ENCODE peak calls at places on chromosomes 4 and X, in seven cellular contexts. T is psoas muscle; I is breast epithelium; V is stomach; A is pancreas; K is CD4-positive, alpha-beta memory T cell; B is colonic mucosa. Y is an unnamed sample. For H3K4me1, the result is how much of the 10 kb centered on the place peaks cover.

GRCh38 chrX:45807572-45808425 is 607.1 kb upstream of the DIPK2B start:
- DNase-seq in T (no peak), I (no peak), V (no peak), A (no peak), K (peak), B (no peak), Y (no peak)

GRCh38 chrX:15903186-15903681 is 48.6 kb upstream of the AP1S2 start:
- DNase-seq in T (no peak), I (no peak), V (no peak), A (no peak), K (no peak), B (no peak), Y (no peak)

GRCh38 chrX:71671043-71671829 is 3.9 kb downstream of the LOC101059915 start:
- DNase-seq in T (no peak), I (no peak), V (no peak), A (no peak), K (no peak), B (no peak), Y (no peak)

GRCh38 chr4:154927126-154927525 is 146.1 kb downstream of the RBM46 start:
- DNase-seq in T (no peak), I (no peak), V (no peak), A (no peak), K (no peak), B (no peak), Y (no peak)

GRCh38 chrX:15680401-15680800 is 15.8 kb upstream of the CLTRN start:
- DNase-seq in T (no peak), I (no peak), V (no peak), A (no peak), K (no peak), B (no peak), Y (no peak)

GRCh38 chrX:115892056-115892708 is 278.4 kb upstream of the AGTR2 start:
- DNase-seq in T (no peak), I (no peak), V (no peak), A (peak), K (no peak), B (peak), Y (peak)

GRCh38 chr4:156763511-156763910 is 208.1 kb downstream of the PDGFC start:
- DNase-seq in T (no peak), I (no peak), V (no peak), A (no peak), K (no peak), B (no peak), Y (no peak)

GRCh38 chrX:39808471-39808917 is 289.3 kb downstream of the BCOR start:
- DNase-seq in T (no peak), I (no peak), V (no peak), A (no peak), K (no peak), B (no peak), Y (peak)

GRCh38 chr4:104967034-104967401 is 179.7 kb upstream of the TET2 start:
- DNase-seq in T (no peak), I (peak), V (no peak), A (no peak), K (no peak), B (peak), Y (peak)

GRCh38 chr4:152419809-152420208 is 116.1 kb downstream of the FBXW7 start:
- DNase-seq in T (no peak), I (no peak), V (no peak), A (no peak), K (no peak), B (no peak), Y (no peak)

GRCh38 chrX:10399152-10399741 is 221.1 kb downstream of the MID1 start:
- DNase-seq in T (no peak), I (no peak), V (no peak), A (no peak), K (no peak), B (no peak), Y (no peak)

GRCh38 chr4:17958185-17958584 is 63.4 kb downstream of the LCORL start:
- DNase-seq in T (no peak), I (no peak), V (no peak), A (no peak), K (no peak), B (no peak), Y (no peak)

GRCh38 chrX:150544222-150544787 is 24.1 kb upstream of the MTM1 start:
- DNase-seq in T (no peak), I (no peak), V (no peak), A (no peak), K (no peak), B (peak), Y (no peak)

GRCh38 chr4:144336633-144337032 is 196.1 kb upstream of the GYPA start:
- DNase-seq in T (no peak), I (no peak), V (no peak), A (no peak), K (no peak), B (no peak), Y (no peak)

GRCh38 chrX:97401154-97401553 is 517.4 kb downstream of the RPA4 start:
- DNase-seq in T (no peak), I (no peak), V (no peak), A (no peak), K (no peak), B (no peak), Y (no peak)

GRCh38 chr4:38152721-38153412 is 192.7 kb downstream of the PTTG2 start:
- DNase-seq in T (no peak), I (no peak), V (no peak), A (no peak), K (no peak), B (no peak), Y (no peak)

GRCh38 chr4:38152305-38152704 is 192.1 kb downstream of the PTTG2 start:
- DNase-seq in T (no peak), I (no peak), V (no peak), A (no peak), K (no peak), B (no peak), Y (no peak)

GRCh38 chr4:38154251-38154650 is 194.1 kb downstream of the PTTG2 start:
- DNase-seq in T (no peak), I (no peak), V (no peak), A (no peak), K (no peak), B (no peak), Y (no peak)

GRCh38 chr4:38155589-38156294 is 195.5 kb downstream of the PTTG2 start:
- DNase-seq in T (no peak), I (no peak), V (no peak), A (no peak), K (no peak), B (peak), Y (no peak)

DNA sequence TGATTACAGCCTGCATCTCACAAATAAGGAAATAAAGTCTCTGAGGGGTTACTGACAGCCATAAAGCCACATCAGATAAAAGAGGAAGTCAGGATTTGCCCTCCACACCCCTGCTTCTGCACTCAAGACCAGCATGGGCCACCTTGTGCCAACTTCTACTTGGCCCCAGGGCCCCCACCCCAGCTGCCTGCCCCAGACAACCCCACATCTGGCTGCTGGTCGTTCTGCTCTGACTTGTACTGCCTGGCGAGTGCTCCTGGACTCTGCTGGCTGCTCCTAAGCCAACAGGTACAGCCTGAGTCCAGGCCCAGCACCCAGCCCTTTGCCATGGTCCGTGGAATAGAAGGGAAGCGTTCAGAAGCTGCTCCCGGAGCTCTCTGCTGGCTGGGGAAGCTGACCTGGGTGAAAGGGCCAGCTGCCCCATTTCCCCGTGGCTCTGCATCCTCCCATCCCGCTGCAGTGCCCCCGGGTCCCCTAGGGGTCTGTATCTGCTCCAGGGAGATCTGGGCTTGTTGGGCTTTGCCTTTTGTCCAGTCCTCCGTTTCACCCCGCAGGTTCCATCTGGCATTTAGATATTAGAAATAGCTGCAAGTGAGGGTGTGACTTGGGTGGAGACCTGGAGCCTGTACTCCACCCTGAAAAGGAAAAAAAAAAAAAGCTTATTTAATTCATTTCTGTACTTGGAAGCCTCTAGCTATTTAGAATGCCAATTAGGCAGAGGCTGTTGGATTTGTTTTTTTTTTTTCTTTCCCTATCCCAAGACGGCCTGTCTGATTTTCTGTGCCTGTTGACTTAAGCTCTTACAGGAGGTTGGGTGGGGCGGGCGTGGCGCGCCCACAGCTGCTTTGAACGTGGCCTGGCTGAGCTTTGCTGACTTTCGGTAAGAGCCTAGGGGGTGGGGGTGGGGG is 194.7 kb downstream of the PTTG2 start:
- DNase-seq in T (peak), I (no peak), V (peak), A (peak), K (peak), B (peak), Y (peak)
- H3K4me1 ChIP-seq in T (under half), I (under half), V (under half), A (under half), K (under half), B (under half), Y (under half)

GRCh38 chr4:159142985-159143384 is 40.1 kb downstream of the RAPGEF2 start:
- DNase-seq in T (no peak), I (no peak), V (no peak), A (no peak), K (no peak), B (no peak), Y (no peak)
- H3K4me1 ChIP-seq in T (half or more), I (under half), V (half or more), A (under half), K (under half), B (under half), Y (under half)

DNA sequence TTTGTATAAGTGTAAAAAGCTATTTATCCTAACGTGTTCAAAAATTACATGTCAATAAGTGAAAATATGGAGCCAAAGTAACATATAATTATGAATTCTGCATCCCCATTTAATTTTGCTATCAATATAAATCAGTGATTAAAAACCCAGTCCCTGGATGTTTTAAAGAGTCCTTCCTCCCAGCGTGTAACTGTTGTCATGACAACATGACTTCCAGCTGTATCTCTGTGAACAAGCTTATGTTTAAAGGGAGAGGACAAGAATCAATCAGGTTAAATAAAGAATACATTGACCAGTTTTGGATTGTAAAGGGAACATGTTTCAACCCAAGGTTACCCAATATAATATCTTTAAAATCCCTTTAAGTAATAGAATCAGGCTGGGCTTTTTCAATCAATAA is 219.7 kb downstream of the NSUN7 start:
- DNase-seq in T (no peak), I (no peak), V (no peak), A (no peak), K (no peak), B (no peak), Y (no peak)
- H3K4me1 ChIP-seq in T (under half), I (under half), V (under half), A (under half), K (under half), B (under half), Y (under half)

GRCh38 chr4:88616275-88616996 is 24.2 kb downstream of the HERC3 start:
- DNase-seq in T (peak), I (no peak), V (no peak), A (no peak), K (no peak), B (no peak), Y (no peak)

GRCh38 chr4:88623097-88623496 is 30.8 kb downstream of the HERC3 start:
- DNase-seq in T (no peak), I (no peak), V (no peak), A (no peak), K (no peak), B (no peak), Y (no peak)

GRCh38 chr4:88621763-88622327 is 29.6 kb downstream of the HERC3 start:
- DNase-seq in T (no peak), I (no peak), V (no peak), A (no peak), K (no peak), B (no peak), Y (no peak)

GRCh38 chr4:88619973-88620372 is 27.7 kb downstream of the HERC3 start:
- DNase-seq in T (no peak), I (no peak), V (no peak), A (no peak), K (no peak), B (no peak), Y (no peak)

GRCh38 chr4:88618782-88619485 is 26.7 kb downstream of the HERC3 start:
- DNase-seq in T (no peak), I (no peak), V (no peak), A (no peak), K (no peak), B (no peak), Y (peak)
- H3K4me1 ChIP-seq in T (half or more), I (under half), V (under half), A (under half), K (under half), B (under half), Y (under half)

Y was measured in thyroid gland.